ENCODE peak calls at places on chromosomes 7 and 10, in seven cellular contexts. One of them, this sample, is unnamed.

GRCh38 chr7:80060218-80060806 is 74.3 kb upstream of the GNAI1 start:
- DNase-seq in T-helper 1 cell: peak; percentile 17
- DNase-seq in stimulated activated naive CD8-positive, alpha-beta T cell treated with anti-CD3 and anti-CD28 coated beads, Interleukin-15, Interleukin-2, amounts not matched to agents 100 U/mL and 50 U/mL, for 24 hours: no peak
- DNase-seq in activated CD8-positive, alpha-beta T cell treated with anti-CD3 and anti-CD28 coated beads for 36 hours: no peak
- DNase-seq in foreskin fibroblast: peak; percentile 73
- DNase-seq in GM04504: peak; percentile 25
- DNase-seq in dorsolateral prefrontal cortex: no peak
- DNase-seq in this sample: no peak

GRCh38 chr7:31788891-31789680 is 102.1 kb downstream of the PPP1R17 start:
- DNase-seq in T-helper 1 cell: no peak
- DNase-seq in stimulated activated naive CD8-positive, alpha-beta T cell treated with anti-CD3 and anti-CD28 coated beads, Interleukin-15, Interleukin-2, amounts not matched to agents 100 U/mL and 50 U/mL, for 24 hours: no peak
- DNase-seq in activated CD8-positive, alpha-beta T cell treated with anti-CD3 and anti-CD28 coated beads for 36 hours: no peak
- DNase-seq in foreskin fibroblast: no peak
- DNase-seq in GM04504: no peak
- DNase-seq in dorsolateral prefrontal cortex: no peak
- DNase-seq in this sample: no peak

GRCh38 chr7:33903770-33904679 is 1.3 kb upstream of the BMPER start:
- DNase-seq in T-helper 1 cell: no peak
- DNase-seq in stimulated activated naive CD8-positive, alpha-beta T cell treated with anti-CD3 and anti-CD28 coated beads, Interleukin-15, Interleukin-2, amounts not matched to agents 100 U/mL and 50 U/mL, for 24 hours: peak; percentile 34
- DNase-seq in activated CD8-positive, alpha-beta T cell treated with anti-CD3 and anti-CD28 coated beads for 36 hours: peak; percentile 55
- DNase-seq in foreskin fibroblast: peak; percentile 87
- DNase-seq in GM04504: no peak
- DNase-seq in dorsolateral prefrontal cortex: peak; percentile 68
- DNase-seq in this sample: no peak

GRCh38 chr7:143395187-143396149 is 13.2 kb downstream of the EPHA1 start:
- DNase-seq in T-helper 1 cell: no peak
- DNase-seq in stimulated activated naive CD8-positive, alpha-beta T cell treated with anti-CD3 and anti-CD28 coated beads, Interleukin-15, Interleukin-2, amounts not matched to agents 100 U/mL and 50 U/mL, for 24 hours: no peak
- DNase-seq in activated CD8-positive, alpha-beta T cell treated with anti-CD3 and anti-CD28 coated beads for 36 hours: no peak
- DNase-seq in foreskin fibroblast: peak; percentile 40
- DNase-seq in GM04504: no peak
- DNase-seq in dorsolateral prefrontal cortex: no peak
- DNase-seq in this sample: no peak

GRCh38 chr10:7507887-7508726 is 97.3 kb upstream of the SFMBT2 start:
- DNase-seq in T-helper 1 cell: peak; percentile 84
- DNase-seq in stimulated activated naive CD8-positive, alpha-beta T cell treated with anti-CD3 and anti-CD28 coated beads, Interleukin-15, Interleukin-2, amounts not matched to agents 100 U/mL and 50 U/mL, for 24 hours: peak; percentile 18
- DNase-seq in activated CD8-positive, alpha-beta T cell treated with anti-CD3 and anti-CD28 coated beads for 36 hours: peak; percentile 72
- DNase-seq in foreskin fibroblast: no peak
- DNase-seq in GM04504: no peak
- DNase-seq in dorsolateral prefrontal cortex: no peak
- DNase-seq in this sample: no peak

GRCh38 chr10:22259280-22259679 is 41.5 kb upstream of the EBLN1 start:
- DNase-seq in T-helper 1 cell: peak; percentile 41
- DNase-seq in stimulated activated naive CD8-positive, alpha-beta T cell treated with anti-CD3 and anti-CD28 coated beads, Interleukin-15, Interleukin-2, amounts not matched to agents 100 U/mL and 50 U/mL, for 24 hours: no peak
- DNase-seq in activated CD8-positive, alpha-beta T cell treated with anti-CD3 and anti-CD28 coated beads for 36 hours: peak; percentile 20
- DNase-seq in foreskin fibroblast: peak; percentile 18
- DNase-seq in GM04504: no peak
- DNase-seq in dorsolateral prefrontal cortex: no peak
- DNase-seq in this sample: no peak

GRCh38 chr10:82986216-82986615 is 1111.2 kb downstream of the NRG3 start:
- DNase-seq in T-helper 1 cell: no peak
- DNase-seq in stimulated activated naive CD8-positive, alpha-beta T cell treated with anti-CD3 and anti-CD28 coated beads, Interleukin-15, Interleukin-2, amounts not matched to agents 100 U/mL and 50 U/mL, for 24 hours: no peak
- DNase-seq in activated CD8-positive, alpha-beta T cell treated with anti-CD3 and anti-CD28 coated beads for 36 hours: no peak
- DNase-seq in foreskin fibroblast: no peak
- DNase-seq in GM04504: no peak
- DNase-seq in dorsolateral prefrontal cortex: no peak
- DNase-seq in this sample: no peak

GRCh38 chr10:13794982-13795381 is 208.2 kb downstream of the PRPF18 start:
- DNase-seq in T-helper 1 cell: no peak
- DNase-seq in stimulated activated naive CD8-positive, alpha-beta T cell treated with anti-CD3 and anti-CD28 coated beads, Interleukin-15, Interleukin-2, amounts not matched to agents 100 U/mL and 50 U/mL, for 24 hours: no peak
- DNase-seq in activated CD8-positive, alpha-beta T cell treated with anti-CD3 and anti-CD28 coated beads for 36 hours: no peak
- DNase-seq in foreskin fibroblast: no peak
- DNase-seq in GM04504: no peak
- DNase-seq in dorsolateral prefrontal cortex: no peak
- DNase-seq in this sample: no peak

GRCh38 chr10:82742478-82742877 is 867.5 kb downstream of the NRG3 start:
- DNase-seq in T-helper 1 cell: no peak
- DNase-seq in stimulated activated naive CD8-positive, alpha-beta T cell treated with anti-CD3 and anti-CD28 coated beads, Interleukin-15, Interleukin-2, amounts not matched to agents 100 U/mL and 50 U/mL, for 24 hours: no peak
- DNase-seq in activated CD8-positive, alpha-beta T cell treated with anti-CD3 and anti-CD28 coated beads for 36 hours: no peak
- DNase-seq in foreskin fibroblast: peak; percentile 89
- DNase-seq in GM04504: peak; percentile 29
- DNase-seq in dorsolateral prefrontal cortex: no peak
- DNase-seq in this sample: no peak

GRCh38 chr10:104809288-104810090 is 168.4 kb downstream of the SORCS3 start:
- DNase-seq in T-helper 1 cell: no peak
- DNase-seq in stimulated activated naive CD8-positive, alpha-beta T cell treated with anti-CD3 and anti-CD28 coated beads, Interleukin-15, Interleukin-2, amounts not matched to agents 100 U/mL and 50 U/mL, for 24 hours: no peak
- DNase-seq in activated CD8-positive, alpha-beta T cell treated with anti-CD3 and anti-CD28 coated beads for 36 hours: no peak
- DNase-seq in foreskin fibroblast: peak; percentile 56
- DNase-seq in GM04504: no peak
- DNase-seq in dorsolateral prefrontal cortex: no peak
- DNase-seq in this sample: no peak

GRCh38 chr10:75244487-75245353 is 9.0 kb upstream of the COMTD1 start:
- DNase-seq in T-helper 1 cell: no peak
- DNase-seq in stimulated activated naive CD8-positive, alpha-beta T cell treated with anti-CD3 and anti-CD28 coated beads, Interleukin-15, Interleukin-2, amounts not matched to agents 100 U/mL and 50 U/mL, for 24 hours: no peak
- DNase-seq in activated CD8-positive, alpha-beta T cell treated with anti-CD3 and anti-CD28 coated beads for 36 hours: no peak
- DNase-seq in foreskin fibroblast: no peak
- DNase-seq in GM04504: no peak
- DNase-seq in dorsolateral prefrontal cortex: no peak
- DNase-seq in this sample: no peak

GRCh38 chr10:132245056-132245455 is 58.3 kb downstream of the DPYSL4 start:
- DNase-seq in T-helper 1 cell: no peak
- DNase-seq in stimulated activated naive CD8-positive, alpha-beta T cell treated with anti-CD3 and anti-CD28 coated beads, Interleukin-15, Interleukin-2, amounts not matched to agents 100 U/mL and 50 U/mL, for 24 hours: no peak
- DNase-seq in activated CD8-positive, alpha-beta T cell treated with anti-CD3 and anti-CD28 coated beads for 36 hours: no peak
- DNase-seq in foreskin fibroblast: no peak
- DNase-seq in GM04504: no peak
- DNase-seq in dorsolateral prefrontal cortex: no peak
- DNase-seq in this sample: no peak

GRCh38 chr7:115910541-115911164 is 119.9 kb downstream of the TFEC start:
- DNase-seq in T-helper 1 cell: no peak
- DNase-seq in stimulated activated naive CD8-positive, alpha-beta T cell treated with anti-CD3 and anti-CD28 coated beads, Interleukin-15, Interleukin-2, amounts not matched to agents 100 U/mL and 50 U/mL, for 24 hours: no peak
- DNase-seq in activated CD8-positive, alpha-beta T cell treated with anti-CD3 and anti-CD28 coated beads for 36 hours: no peak
- DNase-seq in foreskin fibroblast: peak; percentile 63
- DNase-seq in GM04504: peak; percentile 3
- DNase-seq in dorsolateral prefrontal cortex: no peak
- DNase-seq in this sample: no peak

GRCh38 chr10:60722623-60723022 is 55.7 kb upstream of the CDK1 start:
- DNase-seq in T-helper 1 cell: no peak
- DNase-seq in stimulated activated naive CD8-positive, alpha-beta T cell treated with anti-CD3 and anti-CD28 coated beads, Interleukin-15, Interleukin-2, amounts not matched to agents 100 U/mL and 50 U/mL, for 24 hours: no peak
- DNase-seq in activated CD8-positive, alpha-beta T cell treated with anti-CD3 and anti-CD28 coated beads for 36 hours: no peak
- DNase-seq in foreskin fibroblast: no peak
- DNase-seq in GM04504: no peak
- DNase-seq in dorsolateral prefrontal cortex: no peak
- DNase-seq in this sample: no peak

GRCh38 chr7:51301806-51302205 is 14.8 kb downstream of the COBL start:
- DNase-seq in T-helper 1 cell: no peak
- DNase-seq in stimulated activated naive CD8-positive, alpha-beta T cell treated with anti-CD3 and anti-CD28 coated beads, Interleukin-15, Interleukin-2, amounts not matched to agents 100 U/mL and 50 U/mL, for 24 hours: no peak
- DNase-seq in activated CD8-positive, alpha-beta T cell treated with anti-CD3 and anti-CD28 coated beads for 36 hours: no peak
- DNase-seq in foreskin fibroblast: no peak
- DNase-seq in GM04504: no peak
- DNase-seq in dorsolateral prefrontal cortex: no peak
- DNase-seq in this sample: no peak

GRCh38 chr7:138169441-138169851 is 93.2 kb downstream of the AKR1D1 start:
- DNase-seq in T-helper 1 cell: no peak
- DNase-seq in stimulated activated naive CD8-positive, alpha-beta T cell treated with anti-CD3 and anti-CD28 coated beads, Interleukin-15, Interleukin-2, amounts not matched to agents 100 U/mL and 50 U/mL, for 24 hours: no peak
- DNase-seq in activated CD8-positive, alpha-beta T cell treated with anti-CD3 and anti-CD28 coated beads for 36 hours: no peak
- DNase-seq in foreskin fibroblast: no peak
- DNase-seq in GM04504: no peak
- DNase-seq in dorsolateral prefrontal cortex: no peak
- DNase-seq in this sample: no peak

GRCh38 chr10:1166101-1166827 is 110.1 kb downstream of the WDR37 start:
- DNase-seq in T-helper 1 cell: no peak
- DNase-seq in stimulated activated naive CD8-positive, alpha-beta T cell treated with anti-CD3 and anti-CD28 coated beads, Interleukin-15, Interleukin-2, amounts not matched to agents 100 U/mL and 50 U/mL, for 24 hours: no peak
- DNase-seq in activated CD8-positive, alpha-beta T cell treated with anti-CD3 and anti-CD28 coated beads for 36 hours: no peak
- DNase-seq in foreskin fibroblast: no peak
- DNase-seq in GM04504: no peak
- DNase-seq in dorsolateral prefrontal cortex: peak; percentile 16
- DNase-seq in this sample: no peak

GRCh38 chr7:75616421-75617167 is 122.1 kb downstream of the HIP1 start:
- DNase-seq in T-helper 1 cell: no peak
- DNase-seq in stimulated activated naive CD8-positive, alpha-beta T cell treated with anti-CD3 and anti-CD28 coated beads, Interleukin-15, Interleukin-2, amounts not matched to agents 100 U/mL and 50 U/mL, for 24 hours: no peak
- DNase-seq in activated CD8-positive, alpha-beta T cell treated with anti-CD3 and anti-CD28 coated beads for 36 hours: no peak
- DNase-seq in foreskin fibroblast: no peak
- DNase-seq in GM04504: no peak
- DNase-seq in dorsolateral prefrontal cortex: no peak
- DNase-seq in this sample: no peak

GRCh38 chr10:131569851-131570715 is 258.6 kb upstream of the TCERG1L start:
- DNase-seq in T-helper 1 cell: no peak
- DNase-seq in stimulated activated naive CD8-positive, alpha-beta T cell treated with anti-CD3 and anti-CD28 coated beads, Interleukin-15, Interleukin-2, amounts not matched to agents 100 U/mL and 50 U/mL, for 24 hours: no peak
- DNase-seq in activated CD8-positive, alpha-beta T cell treated with anti-CD3 and anti-CD28 coated beads for 36 hours: peak; percentile 17
- DNase-seq in foreskin fibroblast: no peak
- DNase-seq in GM04504: no peak
- DNase-seq in dorsolateral prefrontal cortex: no peak
- DNase-seq in this sample: no peak

GRCh38 chr10:43128331-43128730 is 9.9 kb upstream of the CSGALNACT2 start:
- DNase-seq in T-helper 1 cell: no peak
- DNase-seq in stimulated activated naive CD8-positive, alpha-beta T cell treated with anti-CD3 and anti-CD28 coated beads, Interleukin-15, Interleukin-2, amounts not matched to agents 100 U/mL and 50 U/mL, for 24 hours: no peak
- DNase-seq in activated CD8-positive, alpha-beta T cell treated with anti-CD3 and anti-CD28 coated beads for 36 hours: no peak
- DNase-seq in foreskin fibroblast: no peak
- DNase-seq in GM04504: no peak
- DNase-seq in dorsolateral prefrontal cortex: no peak
- DNase-seq in this sample: no peak

GRCh38 chr10:10490187-10490980 is 527.3 kb upstream of the CELF2 start:
- DNase-seq in T-helper 1 cell: no peak
- DNase-seq in stimulated activated naive CD8-positive, alpha-beta T cell treated with anti-CD3 and anti-CD28 coated beads, Interleukin-15, Interleukin-2, amounts not matched to agents 100 U/mL and 50 U/mL, for 24 hours: no peak
- DNase-seq in activated CD8-positive, alpha-beta T cell treated with anti-CD3 and anti-CD28 coated beads for 36 hours: no peak
- DNase-seq in foreskin fibroblast: no peak
- DNase-seq in GM04504: no peak
- DNase-seq in dorsolateral prefrontal cortex: no peak
- DNase-seq in this sample: no peak

GRCh38 chr7:134415700-134416099 is 43.2 kb downstream of the AKR1B1 start:
- DNase-seq in T-helper 1 cell: no peak
- DNase-seq in stimulated activated naive CD8-positive, alpha-beta T cell treated with anti-CD3 and anti-CD28 coated beads, Interleukin-15, Interleukin-2, amounts not matched to agents 100 U/mL and 50 U/mL, for 24 hours: no peak
- DNase-seq in activated CD8-positive, alpha-beta T cell treated with anti-CD3 and anti-CD28 coated beads for 36 hours: no peak
- DNase-seq in foreskin fibroblast: peak; percentile 46
- DNase-seq in GM04504: no peak
- DNase-seq in dorsolateral prefrontal cortex: no peak
- DNase-seq in this sample: no peak

GRCh38 chr7:2864204-2864985 is 20.3 kb upstream of the GNA12 start:
- DNase-seq in T-helper 1 cell: no peak
- DNase-seq in stimulated activated naive CD8-positive, alpha-beta T cell treated with anti-CD3 and anti-CD28 coated beads, Interleukin-15, Interleukin-2, amounts not matched to agents 100 U/mL and 50 U/mL, for 24 hours: no peak
- DNase-seq in activated CD8-positive, alpha-beta T cell treated with anti-CD3 and anti-CD28 coated beads for 36 hours: no peak
- DNase-seq in foreskin fibroblast: no peak
- DNase-seq in GM04504: no peak
- DNase-seq in dorsolateral prefrontal cortex: no peak
- DNase-seq in this sample: no peak

GRCh38 chr7:18570890-18571478 is 75.4 kb downstream of the HDAC9 start:
- DNase-seq in T-helper 1 cell: no peak
- DNase-seq in stimulated activated naive CD8-positive, alpha-beta T cell treated with anti-CD3 and anti-CD28 coated beads, Interleukin-15, Interleukin-2, amounts not matched to agents 100 U/mL and 50 U/mL, for 24 hours: no peak
- DNase-seq in activated CD8-positive, alpha-beta T cell treated with anti-CD3 and anti-CD28 coated beads for 36 hours: no peak
- DNase-seq in foreskin fibroblast: peak; percentile 67
- DNase-seq in GM04504: no peak
- DNase-seq in dorsolateral prefrontal cortex: no peak
- DNase-seq in this sample: no peak

GRCh38 chr7:148914208-148914777 is 30.2 kb upstream of the EZH2 start:
- DNase-seq in T-helper 1 cell: peak; percentile 72
- DNase-seq in stimulated activated naive CD8-positive, alpha-beta T cell treated with anti-CD3 and anti-CD28 coated beads, Interleukin-15, Interleukin-2, amounts not matched to agents 100 U/mL and 50 U/mL, for 24 hours: peak; percentile 75
- DNase-seq in activated CD8-positive, alpha-beta T cell treated with anti-CD3 and anti-CD28 coated beads for 36 hours: peak; percentile 77
- DNase-seq in foreskin fibroblast: peak; percentile 39
- DNase-seq in GM04504: no peak
- DNase-seq in dorsolateral prefrontal cortex: peak; percentile 66
- DNase-seq in this sample: peak; percentile 43

GRCh38 chr10:79938728-79939380 is 10.1 kb downstream of the SFTPD start:
- DNase-seq in T-helper 1 cell: no peak
- DNase-seq in stimulated activated naive CD8-positive, alpha-beta T cell treated with anti-CD3 and anti-CD28 coated beads, Interleukin-15, Interleukin-2, amounts not matched to agents 100 U/mL and 50 U/mL, for 24 hours: peak; percentile 33
- DNase-seq in activated CD8-positive, alpha-beta T cell treated with anti-CD3 and anti-CD28 coated beads for 36 hours: peak; percentile 42
- DNase-seq in foreskin fibroblast: peak; percentile 20
- DNase-seq in GM04504: no peak
- DNase-seq in dorsolateral prefrontal cortex: peak; percentile 46
- DNase-seq in this sample: no peak

GRCh38 chr7:2445047-2445446 is 31.2 kb downstream of the GRIFIN start:
- DNase-seq in T-helper 1 cell: no peak
- DNase-seq in stimulated activated naive CD8-positive, alpha-beta T cell treated with anti-CD3 and anti-CD28 coated beads, Interleukin-15, Interleukin-2, amounts not matched to agents 100 U/mL and 50 U/mL, for 24 hours: no peak
- DNase-seq in activated CD8-positive, alpha-beta T cell treated with anti-CD3 and anti-CD28 coated beads for 36 hours: no peak
- DNase-seq in foreskin fibroblast: no peak
- DNase-seq in GM04504: no peak
- DNase-seq in dorsolateral prefrontal cortex: no peak
- DNase-seq in this sample: no peak

GRCh38 chr7:151728746-151729145 is 148.2 kb downstream of the PRKAG2 start:
- DNase-seq in T-helper 1 cell: no peak
- DNase-seq in stimulated activated naive CD8-positive, alpha-beta T cell treated with anti-CD3 and anti-CD28 coated beads, Interleukin-15, Interleukin-2, amounts not matched to agents 100 U/mL and 50 U/mL, for 24 hours: no peak
- DNase-seq in activated CD8-positive, alpha-beta T cell treated with anti-CD3 and anti-CD28 coated beads for 36 hours: no peak
- DNase-seq in foreskin fibroblast: no peak
- DNase-seq in GM04504: no peak
- DNase-seq in dorsolateral prefrontal cortex: no peak
- DNase-seq in this sample: no peak

GRCh38 chr7:8913687-8914086 is 480.3 kb downstream of the NXPH1 start:
- DNase-seq in T-helper 1 cell: no peak
- DNase-seq in stimulated activated naive CD8-positive, alpha-beta T cell treated with anti-CD3 and anti-CD28 coated beads, Interleukin-15, Interleukin-2, amounts not matched to agents 100 U/mL and 50 U/mL, for 24 hours: no peak
- DNase-seq in activated CD8-positive, alpha-beta T cell treated with anti-CD3 and anti-CD28 coated beads for 36 hours: no peak
- DNase-seq in foreskin fibroblast: no peak
- DNase-seq in GM04504: no peak
- DNase-seq in dorsolateral prefrontal cortex: no peak
- DNase-seq in this sample: no peak

GRCh38 chr10:12465385-12466136 is 116.2 kb downstream of the CAMK1D start:
- DNase-seq in T-helper 1 cell: peak; percentile 31
- DNase-seq in stimulated activated naive CD8-positive, alpha-beta T cell treated with anti-CD3 and anti-CD28 coated beads, Interleukin-15, Interleukin-2, amounts not matched to agents 100 U/mL and 50 U/mL, for 24 hours: no peak
- DNase-seq in activated CD8-positive, alpha-beta T cell treated with anti-CD3 and anti-CD28 coated beads for 36 hours: no peak
- DNase-seq in foreskin fibroblast: no peak
- DNase-seq in GM04504: no peak
- DNase-seq in dorsolateral prefrontal cortex: no peak
- DNase-seq in this sample: no peak

GRCh38 chr7:23520582-23520981 is 11.2 kb downstream of the TRA2A start:
- DNase-seq in T-helper 1 cell: no peak
- DNase-seq in stimulated activated naive CD8-positive, alpha-beta T cell treated with anti-CD3 and anti-CD28 coated beads, Interleukin-15, Interleukin-2, amounts not matched to agents 100 U/mL and 50 U/mL, for 24 hours: peak; percentile 13
- DNase-seq in activated CD8-positive, alpha-beta T cell treated with anti-CD3 and anti-CD28 coated beads for 36 hours: peak; percentile 24
- DNase-seq in foreskin fibroblast: no peak
- DNase-seq in GM04504: no peak
- DNase-seq in dorsolateral prefrontal cortex: no peak
- DNase-seq in this sample: no peak

GRCh38 chr7:151368136-151368571 is 26.5 kb downstream of the NUB1 start:
- DNase-seq in T-helper 1 cell: peak; percentile 76
- DNase-seq in stimulated activated naive CD8-positive, alpha-beta T cell treated with anti-CD3 and anti-CD28 coated beads, Interleukin-15, Interleukin-2, amounts not matched to agents 100 U/mL and 50 U/mL, for 24 hours: peak; percentile 83
- DNase-seq in activated CD8-positive, alpha-beta T cell treated with anti-CD3 and anti-CD28 coated beads for 36 hours: peak; percentile 88
- DNase-seq in foreskin fibroblast: peak; percentile 90
- DNase-seq in GM04504: peak; percentile 50
- DNase-seq in dorsolateral prefrontal cortex: peak; percentile 66
- DNase-seq in this sample: peak; percentile 63

GRCh38 chr10:44908071-44908709 is 2.9 kb upstream of the TMEM72 start:
- DNase-seq in T-helper 1 cell: no peak
- DNase-seq in stimulated activated naive CD8-positive, alpha-beta T cell treated with anti-CD3 and anti-CD28 coated beads, Interleukin-15, Interleukin-2, amounts not matched to agents 100 U/mL and 50 U/mL, for 24 hours: no peak
- DNase-seq in activated CD8-positive, alpha-beta T cell treated with anti-CD3 and anti-CD28 coated beads for 36 hours: no peak
- DNase-seq in foreskin fibroblast: peak; percentile 61
- DNase-seq in GM04504: no peak
- DNase-seq in dorsolateral prefrontal cortex: no peak
- DNase-seq in this sample: no peak

GRCh38 chr7:1558181-1558811 is 2.3 kb upstream of the TMEM184A start:
- DNase-seq in T-helper 1 cell: no peak
- DNase-seq in stimulated activated naive CD8-positive, alpha-beta T cell treated with anti-CD3 and anti-CD28 coated beads, Interleukin-15, Interleukin-2, amounts not matched to agents 100 U/mL and 50 U/mL, for 24 hours: no peak
- DNase-seq in activated CD8-positive, alpha-beta T cell treated with anti-CD3 and anti-CD28 coated beads for 36 hours: peak; percentile 20
- DNase-seq in foreskin fibroblast: peak; percentile 61
- DNase-seq in GM04504: no peak
- DNase-seq in dorsolateral prefrontal cortex: no peak
- DNase-seq in this sample: no peak

GRCh38 chr10:94398762-94399161 is 3.6 kb upstream of the TBC1D12 start:
- DNase-seq in T-helper 1 cell: no peak
- DNase-seq in stimulated activated naive CD8-positive, alpha-beta T cell treated with anti-CD3 and anti-CD28 coated beads, Interleukin-15, Interleukin-2, amounts not matched to agents 100 U/mL and 50 U/mL, for 24 hours: no peak
- DNase-seq in activated CD8-positive, alpha-beta T cell treated with anti-CD3 and anti-CD28 coated beads for 36 hours: no peak
- DNase-seq in foreskin fibroblast: no peak
- DNase-seq in GM04504: no peak
- DNase-seq in dorsolateral prefrontal cortex: no peak
- DNase-seq in this sample: no peak

GRCh38 chr10:103682042-103682441 is 173.3 kb downstream of the SH3PXD2A start:
- DNase-seq in T-helper 1 cell: no peak
- DNase-seq in stimulated activated naive CD8-positive, alpha-beta T cell treated with anti-CD3 and anti-CD28 coated beads, Interleukin-15, Interleukin-2, amounts not matched to agents 100 U/mL and 50 U/mL, for 24 hours: no peak
- DNase-seq in activated CD8-positive, alpha-beta T cell treated with anti-CD3 and anti-CD28 coated beads for 36 hours: no peak
- DNase-seq in foreskin fibroblast: peak; percentile 48
- DNase-seq in GM04504: no peak
- DNase-seq in dorsolateral prefrontal cortex: no peak
- DNase-seq in this sample: no peak

GRCh38 chr10:122130474-122131110 is 140.5 kb upstream of the BTBD16 start:
- DNase-seq in T-helper 1 cell: no peak
- DNase-seq in stimulated activated naive CD8-positive, alpha-beta T cell treated with anti-CD3 and anti-CD28 coated beads, Interleukin-15, Interleukin-2, amounts not matched to agents 100 U/mL and 50 U/mL, for 24 hours: no peak
- DNase-seq in activated CD8-positive, alpha-beta T cell treated with anti-CD3 and anti-CD28 coated beads for 36 hours: no peak
- DNase-seq in foreskin fibroblast: no peak
- DNase-seq in GM04504: no peak
- DNase-seq in dorsolateral prefrontal cortex: no peak
- DNase-seq in this sample: no peak

GRCh38 chr7:149379625-149380024 is 81.2 kb downstream of the ZNF777 start:
- DNase-seq in T-helper 1 cell: no peak
- DNase-seq in stimulated activated naive CD8-positive, alpha-beta T cell treated with anti-CD3 and anti-CD28 coated beads, Interleukin-15, Interleukin-2, amounts not matched to agents 100 U/mL and 50 U/mL, for 24 hours: no peak
- DNase-seq in activated CD8-positive, alpha-beta T cell treated with anti-CD3 and anti-CD28 coated beads for 36 hours: no peak
- DNase-seq in foreskin fibroblast: no peak
- DNase-seq in GM04504: no peak
- DNase-seq in dorsolateral prefrontal cortex: no peak
- DNase-seq in this sample: no peak